ENCODE peak calls at places on chromosome 10, in six cellular contexts. L is activated CD4-positive, CD25-positive, alpha-beta regulatory T cell; Y is NCI-H2171; K is NCI-H460; C is amniotic stem cell; P is T-helper 9 cell. U is an unnamed sample.
A peak's percentile ranks its signal among the peaks of the same experiment; 100 is the strongest.

GRCh38 chr10:125774581-125775191 is 935 bp downstream of the MMP21 start:
- DNase-seq in Y (no peak), P (no peak), L (no peak), K (no peak), C (no peak), U (no peak)

GRCh38 chr10:24552346-24553016 is 171.2 kb downstream of the ARHGAP21 start:
- DNase-seq in P (no peak), L (no peak), K (peak; percentile 11), Y (peak; percentile 9), C (no peak), U (no peak)

GRCh38 chr10:112951349-112952281 is 1.6 kb downstream of the TCF7L2 start:
- DNase-seq in K (peak; percentile 72), L (peak; percentile 8), Y (no peak), C (no peak), P (peak; percentile 30), U (peak; percentile 52)

GRCh38 chr10:8416192-8416701 is 361.8 kb downstream of the GATA3 start:
- DNase-seq in Y (no peak), P (peak; percentile 30), L (no peak), K (no peak), C (no peak), U (no peak)

GRCh38 chr10:75911426-75911825 is 480.0 kb downstream of the LRMDA start:
- DNase-seq in P (no peak), Y (no peak), C (no peak), L (no peak), K (no peak), U (no peak)

GRCh38 chr10:131656009-131656408 is 244.8 kb upstream of the PPP2R2D start:
- DNase-seq in L (no peak), Y (no peak), C (no peak), K (no peak), P (no peak), U (no peak)

GRCh38 chr10:47165168-47165710 is 134.8 kb upstream of the GDF10 start:
- DNase-seq in Y (no peak), C (no peak), K (no peak), P (no peak), L (no peak), U (no peak)

GRCh38 chr10:93071674-93072224 is 1.9 kb upstream of the CYP26A1 start:
- DNase-seq in L (no peak), P (no peak), C (no peak), Y (no peak), K (peak; percentile 18), U (no peak)

GRCh38 chr10:42979181-42979580 is 97.7 kb upstream of the RET start:
- DNase-seq in Y (no peak), L (no peak), K (no peak), C (no peak), P (no peak), U (no peak)

GRCh38 chr10:89563861-89564478 is 28.6 kb upstream of the SLC16A12 start:
- DNase-seq in L (no peak), P (no peak), C (peak; percentile 23), Y (peak; percentile 11), K (peak; percentile 59), U (no peak)

GRCh38 chr10:87740232-87740631 is 77.8 kb downstream of the ATAD1 start:
- DNase-seq in Y (no peak), K (no peak), P (no peak), C (peak; percentile 9), L (no peak), U (no peak)

GRCh38 chr10:114326794-114327193 is 77.5 kb downstream of the AFAP1L2 start:
- DNase-seq in K (no peak), L (no peak), Y (no peak), C (no peak), P (no peak), U (no peak)

GRCh38 chr10:19702215-19702614 is 114.0 kb upstream of the PLXDC2 start:
- DNase-seq in C (no peak), P (no peak), K (peak; percentile 0), L (no peak), Y (no peak), U (no peak)

GRCh38 chr10:15558136-15558535 is 161.6 kb downstream of the ITGA8 start:
- DNase-seq in C (peak; percentile 75), L (no peak), K (no peak), P (no peak), Y (no peak), U (no peak)

GRCh38 chr10:4532467-4532866 is 293.5 kb upstream of the AKR1E2 start:
- DNase-seq in Y (no peak), C (peak; percentile 36), L (no peak), K (no peak), P (no peak), U (no peak)

GRCh38 chr10:86077271-86077670 is 289.3 kb downstream of the GRID1 start:
- DNase-seq in K (no peak), L (no peak), C (no peak), P (no peak), Y (no peak), U (no peak)

GRCh38 chr10:2900530-2900929 is 166.8 kb upstream of the PFKP start:
- DNase-seq in K (no peak), Y (no peak), C (no peak), P (no peak), L (no peak), U (no peak)

U was measured in breast epithelium.